ENCODE peak calls at places on chromosomes 16 and 17, in five cellular contexts. One of them, this sample, is unnamed.

GRCh38 chr17:67425571-67426160 is 48.6 kb downstream of the PITPNC1 start:
- DNase-seq in body of pancreas: no peak
- DNase-seq in cardiac muscle cell: no peak
- DNase-seq in heart left ventricle: no peak
- DNase-seq in Panc1: no peak
- DNase-seq in this sample: no peak

GRCh38 chr17:8004899-8005298 is 2.5 kb downstream of the GUCY2D start:
- DNase-seq in heart left ventricle: no peak
- DNase-seq in cardiac muscle cell: no peak
- DNase-seq in Panc1: no peak
- DNase-seq in body of pancreas: no peak
- DNase-seq in this sample: no peak

GRCh38 chr16:58119509-58119845 is 9.7 kb downstream of the CFAP20 start:
- DNase-seq in body of pancreas: no peak
- DNase-seq in Panc1: no peak
- DNase-seq in cardiac muscle cell: no peak
- DNase-seq in heart left ventricle: no peak
- DNase-seq in this sample: no peak

GRCh38 chr17:31211352-31212012 is 85.6 kb downstream of the OMG start:
- DNase-seq in Panc1: no peak
- DNase-seq in body of pancreas: no peak
- DNase-seq in cardiac muscle cell: no peak
- DNase-seq in heart left ventricle: no peak
- DNase-seq in this sample: no peak

GRCh38 chr17:75906143-75906884 is 1.6 kb upstream of the MRPL38 start:
- DNase-seq in heart left ventricle: no peak
- DNase-seq in cardiac muscle cell: no peak
- DNase-seq in Panc1: no peak
- DNase-seq in body of pancreas: no peak
- DNase-seq in this sample: no peak

GRCh38 chr16:49834496-49835009 is 21.4 kb downstream of the ZNF423 start:
- DNase-seq in cardiac muscle cell: peak
- DNase-seq in Panc1: no peak
- DNase-seq in body of pancreas: peak
- DNase-seq in heart left ventricle: peak
- DNase-seq in this sample: no peak

GRCh38 chr17:20908373-20909273 is 134.2 kb downstream of the USP22 start:
- DNase-seq in heart left ventricle: peak
- DNase-seq in body of pancreas: peak
- DNase-seq in cardiac muscle cell: peak
- DNase-seq in Panc1: no peak
- DNase-seq in this sample: no peak

GRCh38 chr17:32875904-32876413 is 965 bp downstream of the MYO1D start:
- DNase-seq in body of pancreas: no peak
- DNase-seq in heart left ventricle: no peak
- DNase-seq in cardiac muscle cell: no peak
- DNase-seq in Panc1: no peak
- DNase-seq in this sample: no peak

GRCh38 chr17:18324140-18325049 is 9.3 kb downstream of the SMCR8 start:
- DNase-seq in body of pancreas: no peak
- DNase-seq in Panc1: no peak
- DNase-seq in heart left ventricle: no peak
- DNase-seq in cardiac muscle cell: no peak
- DNase-seq in this sample: no peak

GRCh38 chr16:58948244-58948643 is 214.1 kb upstream of the GOT2 start:
- DNase-seq in heart left ventricle: no peak
- DNase-seq in body of pancreas: no peak
- DNase-seq in Panc1: no peak
- DNase-seq in cardiac muscle cell: no peak
- DNase-seq in this sample: no peak

GRCh38 chr17:57004944-57005579 is 27.1 kb downstream of the SCPEP1 start:
- DNase-seq in cardiac muscle cell: peak
- DNase-seq in Panc1: no peak
- DNase-seq in body of pancreas: peak
- DNase-seq in heart left ventricle: no peak
- DNase-seq in this sample: no peak

GRCh38 chr17:16483021-16483645 is 8.9 kb downstream of the LRRC75A start:
- DNase-seq in heart left ventricle: no peak
- DNase-seq in cardiac muscle cell: no peak
- DNase-seq in Panc1: no peak
- DNase-seq in body of pancreas: no peak
- DNase-seq in this sample: no peak

GRCh38 chr17:67469208-67469980 is 92.3 kb downstream of the PITPNC1 start:
- DNase-seq in Panc1: no peak
- DNase-seq in body of pancreas: no peak
- DNase-seq in cardiac muscle cell: peak
- DNase-seq in heart left ventricle: peak
- DNase-seq in this sample: no peak

GRCh38 chr17:6365187-6365943 is 69.6 kb downstream of the AIPL1 start:
- DNase-seq in Panc1: peak
- DNase-seq in body of pancreas: no peak
- DNase-seq in cardiac muscle cell: no peak
- DNase-seq in heart left ventricle: no peak
- DNase-seq in this sample: peak

GRCh38 chr16:20612551-20613470 is 36.6 kb upstream of the ACSM2B start:
- DNase-seq in cardiac muscle cell: peak
- DNase-seq in heart left ventricle: peak
- DNase-seq in body of pancreas: peak
- DNase-seq in Panc1: no peak
- DNase-seq in this sample: no peak

GRCh38 chr16:16021988-16022682 is 72.7 kb downstream of the ABCC1 start:
- DNase-seq in Panc1: peak
- DNase-seq in cardiac muscle cell: peak
- DNase-seq in heart left ventricle: peak
- DNase-seq in body of pancreas: peak
- DNase-seq in this sample: peak

GRCh38 chr17:55642741-55643140 is 79.9 kb downstream of the TMEM100 start:
- DNase-seq in Panc1: no peak
- DNase-seq in heart left ventricle: no peak
- DNase-seq in body of pancreas: no peak
- DNase-seq in cardiac muscle cell: no peak
- DNase-seq in this sample: no peak
- H3K27ac ChIP-seq in Panc1: no peak
- H3K27ac ChIP-seq in heart left ventricle: no peak
- H3K27ac ChIP-seq in body of pancreas: no peak
- H3K27ac ChIP-seq in cardiac muscle cell: no peak
- H3K27ac ChIP-seq in this sample: no peak

GRCh38 chr16:67016143-67016542 is 12.8 kb upstream of the CBFB start:
- DNase-seq in heart left ventricle: no peak
- DNase-seq in body of pancreas: no peak
- DNase-seq in cardiac muscle cell: no peak
- DNase-seq in Panc1: no peak
- DNase-seq in this sample: no peak

GRCh38 chr16:67015317-67015731 is 13.6 kb upstream of the CBFB start:
- DNase-seq in cardiac muscle cell: no peak
- DNase-seq in body of pancreas: no peak
- DNase-seq in Panc1: no peak
- DNase-seq in heart left ventricle: no peak
- DNase-seq in this sample: no peak

GRCh38 chr16:67017451-67017750 is 11.5 kb upstream of the CBFB start:
- DNase-seq in body of pancreas: no peak
- DNase-seq in heart left ventricle: no peak
- DNase-seq in cardiac muscle cell: no peak
- DNase-seq in Panc1: no peak
- DNase-seq in this sample: no peak

GRCh38 chr16:67017810-67018488 is 11.0 kb upstream of the CBFB start:
- DNase-seq in cardiac muscle cell: peak
- DNase-seq in body of pancreas: peak
- DNase-seq in Panc1: peak
- DNase-seq in heart left ventricle: no peak
- DNase-seq in this sample: peak

DNA sequence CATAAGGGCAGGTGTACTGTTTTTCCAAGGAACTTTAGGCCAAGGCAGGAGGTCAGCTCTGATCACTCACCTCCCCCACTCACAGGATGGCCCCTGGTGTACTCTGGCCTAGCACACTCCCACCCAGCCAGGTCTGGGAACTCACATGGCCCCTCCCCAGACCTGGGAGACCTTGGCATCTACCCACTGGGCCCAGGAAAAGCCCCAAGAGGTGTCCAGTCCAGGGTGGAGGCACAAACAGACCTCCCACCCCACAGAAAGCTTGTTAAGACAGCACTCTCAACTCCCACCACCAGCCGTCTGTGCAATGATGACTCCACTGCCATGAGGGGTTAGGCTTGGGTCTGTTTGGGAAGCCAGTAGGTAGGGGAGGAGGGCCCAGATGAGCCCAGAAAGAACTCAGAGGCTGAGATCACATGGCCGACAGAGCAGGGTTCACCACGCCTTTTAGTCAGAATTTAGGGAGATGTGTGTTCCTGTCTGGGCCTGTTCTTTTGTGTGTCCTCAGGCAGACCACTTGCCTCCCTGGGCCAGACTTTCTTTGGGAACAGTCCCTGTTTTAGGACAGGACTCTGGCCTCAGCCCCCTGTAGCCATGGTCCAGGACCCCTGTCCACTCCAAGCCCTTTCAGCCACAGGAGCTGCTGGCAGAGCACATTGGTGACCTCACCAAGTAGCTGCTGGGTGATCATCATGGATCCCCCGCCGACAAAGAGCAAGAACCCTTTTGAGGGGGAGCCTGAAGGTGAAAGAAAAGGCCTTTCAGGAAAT is 12.1 kb upstream of the CBFB start:
- DNase-seq in body of pancreas: no peak
- DNase-seq in Panc1: no peak
- DNase-seq in cardiac muscle cell: no peak
- DNase-seq in heart left ventricle: no peak
- DNase-seq in this sample: no peak
- H3K27ac ChIP-seq in body of pancreas: no peak
- H3K27ac ChIP-seq in Panc1: no peak
- H3K27ac ChIP-seq in cardiac muscle cell: no peak
- H3K27ac ChIP-seq in heart left ventricle: no peak
- H3K27ac ChIP-seq in this sample: no peak

DNA sequence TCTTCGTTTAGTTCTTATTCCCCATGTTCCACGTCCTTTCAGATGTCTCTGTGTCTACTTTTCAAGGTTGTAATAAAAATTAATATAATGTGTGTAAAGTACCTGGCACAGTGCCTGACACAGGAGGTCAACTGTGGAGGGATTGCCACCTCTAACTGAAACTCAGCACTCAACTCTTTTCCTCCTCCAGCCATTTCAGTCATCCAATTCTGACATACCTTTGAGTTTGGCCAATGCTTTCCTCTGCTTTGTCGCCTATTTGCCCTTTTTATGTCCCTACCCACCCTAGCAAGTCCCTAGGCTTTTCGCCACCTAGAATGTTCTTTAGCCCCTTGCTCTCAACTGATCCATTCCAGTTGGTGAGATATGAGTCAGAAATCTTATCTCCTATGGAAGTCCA is 1.6 kb downstream of the UBE2Z start:
- DNase-seq in heart left ventricle: no peak
- DNase-seq in cardiac muscle cell: no peak
- DNase-seq in body of pancreas: peak
- DNase-seq in Panc1: no peak
- DNase-seq in this sample: no peak
- H3K27ac ChIP-seq in heart left ventricle: no peak
- H3K27ac ChIP-seq in cardiac muscle cell: no peak
- H3K27ac ChIP-seq in body of pancreas: peak
- H3K27ac ChIP-seq in Panc1: peak
- H3K27ac ChIP-seq in this sample: peak

GRCh38 chr16:23147666-23148065 is 1.6 kb downstream of the USP31 start:
- DNase-seq in heart left ventricle: no peak
- DNase-seq in cardiac muscle cell: no peak
- DNase-seq in body of pancreas: no peak
- DNase-seq in Panc1: no peak
- DNase-seq in this sample: no peak

GRCh38 chr16:23146877-23147601 is 2.2 kb downstream of the USP31 start:
- DNase-seq in cardiac muscle cell: no peak
- DNase-seq in Panc1: no peak
- DNase-seq in body of pancreas: no peak
- DNase-seq in heart left ventricle: no peak
- DNase-seq in this sample: no peak

GRCh38 chr16:23145186-23145585 is 4.1 kb downstream of the USP31 start:
- DNase-seq in heart left ventricle: no peak
- DNase-seq in cardiac muscle cell: no peak
- DNase-seq in body of pancreas: no peak
- DNase-seq in Panc1: no peak
- DNase-seq in this sample: peak

GRCh38 chr16:23143391-23143790 is 5.9 kb downstream of the USP31 start:
- DNase-seq in Panc1: no peak
- DNase-seq in cardiac muscle cell: no peak
- DNase-seq in heart left ventricle: no peak
- DNase-seq in body of pancreas: no peak
- DNase-seq in this sample: no peak

GRCh38 chr16:23145608-23146007 is 3.6 kb downstream of the USP31 start:
- DNase-seq in heart left ventricle: no peak
- DNase-seq in cardiac muscle cell: no peak
- DNase-seq in body of pancreas: no peak
- DNase-seq in Panc1: no peak
- DNase-seq in this sample: peak
- H3K27ac ChIP-seq in heart left ventricle: no peak
- H3K27ac ChIP-seq in cardiac muscle cell: no peak
- H3K27ac ChIP-seq in body of pancreas: peak
- H3K27ac ChIP-seq in Panc1: peak
- H3K27ac ChIP-seq in this sample: peak

GRCh38 chr16:75028544-75028943 is 29.7 kb downstream of the ZNRF1 start:
- DNase-seq in heart left ventricle: no peak
- DNase-seq in body of pancreas: no peak
- DNase-seq in cardiac muscle cell: no peak
- DNase-seq in Panc1: no peak
- DNase-seq in this sample: no peak

GRCh38 chr16:75029854-75030253 is 31.0 kb downstream of the ZNRF1 start:
- DNase-seq in Panc1: no peak
- DNase-seq in heart left ventricle: no peak
- DNase-seq in body of pancreas: no peak
- DNase-seq in cardiac muscle cell: no peak
- DNase-seq in this sample: peak

GRCh38 chr16:75025766-75026165 is 26.9 kb downstream of the ZNRF1 start:
- DNase-seq in cardiac muscle cell: no peak
- DNase-seq in Panc1: no peak
- DNase-seq in body of pancreas: no peak
- DNase-seq in heart left ventricle: no peak
- DNase-seq in this sample: no peak

GRCh38 chr16:75026892-75027391 is 28.1 kb downstream of the ZNRF1 start:
- DNase-seq in heart left ventricle: no peak
- DNase-seq in body of pancreas: no peak
- DNase-seq in cardiac muscle cell: no peak
- DNase-seq in Panc1: no peak
- DNase-seq in this sample: no peak

DNA sequence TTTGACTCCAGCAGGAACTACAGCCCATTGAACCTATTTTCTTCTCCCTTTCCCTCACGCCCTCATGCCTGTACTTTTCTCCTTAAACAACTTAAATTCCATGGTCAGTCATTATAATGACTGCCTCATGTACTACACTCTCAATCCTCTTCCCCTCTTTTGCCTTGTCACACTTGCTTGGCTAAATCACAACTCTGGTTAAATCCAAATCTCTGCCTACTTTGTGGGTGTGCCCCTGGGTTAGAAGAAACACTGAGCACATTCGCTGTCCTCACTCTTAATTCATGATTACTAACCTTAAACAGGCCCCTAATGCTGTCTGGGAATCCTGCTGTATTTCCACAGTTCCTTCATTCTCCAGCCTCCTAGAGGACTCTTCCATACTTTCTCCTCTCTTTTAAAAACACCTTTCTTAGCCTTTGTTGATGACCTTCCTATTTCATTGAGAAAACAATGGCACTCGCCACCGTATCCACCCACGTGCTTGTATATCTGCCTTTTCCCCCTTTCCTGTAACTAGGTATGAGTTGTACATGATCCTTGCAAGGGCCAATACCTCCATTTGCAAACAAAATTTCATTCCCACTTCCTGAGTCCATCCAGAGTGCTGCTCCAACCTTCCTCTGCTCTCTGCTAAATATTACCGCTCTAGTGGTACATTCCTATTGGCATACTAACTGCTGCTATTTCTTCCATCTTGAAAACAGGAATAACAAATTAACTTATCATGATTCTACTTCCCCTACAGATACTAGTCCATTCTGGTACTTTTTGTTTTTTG is 28.9 kb downstream of the ZNRF1 start:
- DNase-seq in Panc1: no peak
- DNase-seq in body of pancreas: no peak
- DNase-seq in heart left ventricle: no peak
- DNase-seq in cardiac muscle cell: no peak
- DNase-seq in this sample: no peak
- H3K27ac ChIP-seq in Panc1: peak
- H3K27ac ChIP-seq in body of pancreas: no peak
- H3K27ac ChIP-seq in heart left ventricle: no peak
- H3K27ac ChIP-seq in cardiac muscle cell: peak
- H3K27ac ChIP-seq in this sample: no peak